ENCODE peak calls at places on chromosome 6, in eight cellular contexts. H is brain microvascular endothelial cell; J is SK-N-SH; T is mucosa of descending colon; B is foreskin fibroblast; D is B cell; E is natural killer cell; R is CD4-positive, alpha-beta T cell. C is an unnamed sample.

GRCh38 chr6:142726616-142727015 is 218.4 kb downstream of the HIVEP2 start:
- DNase-seq in H (peak), J (no peak), T (no peak), B (no peak), D (no peak), E (no peak), R (no peak), C (no peak)

GRCh38 chr6:36098920-36099647 is 31.2 kb upstream of the MAPK13 start:
- DNase-seq in H (no peak), J (peak), T (no peak), B (no peak), D (no peak), E (no peak), R (no peak), C (no peak)

GRCh38 chr6:166360243-166361079 is 18.1 kb upstream of the SFT2D1 start:
- DNase-seq in H (no peak), J (no peak), T (no peak), B (no peak), D (no peak), E (no peak), R (no peak), C (no peak)

GRCh38 chr6:40477246-40478126 is 109.7 kb downstream of the LRFN2 start:
- DNase-seq in H (no peak), J (peak), T (no peak), B (no peak), D (no peak), E (peak), R (peak), C (no peak)

GRCh38 chr6:286681-287499 is 5.4 kb upstream of the DUSP22 start:
- DNase-seq in H (no peak), J (no peak), T (no peak), B (no peak), D (peak), E (no peak), R (no peak), C (no peak)

GRCh38 chr6:17622144-17622543 is 22.0 kb downstream of the FAM8A1 start:
- DNase-seq in H (no peak), J (no peak), T (no peak), B (no peak), D (no peak), E (no peak), R (no peak), C (no peak)

GRCh38 chr6:12585497-12585958 is 131.0 kb upstream of the PHACTR1 start:
- DNase-seq in H (no peak), J (no peak), T (no peak), B (no peak), D (no peak), E (no peak), R (no peak), C (no peak)

GRCh38 chr6:39823187-39823815 is 31.1 kb downstream of the DAAM2 start:
- DNase-seq in H (no peak), J (no peak), T (peak), B (peak), D (no peak), E (no peak), R (no peak), C (no peak)

GRCh38 chr6:88945596-88945995 is 17.8 kb downstream of the RNGTT start:
- DNase-seq in H (no peak), J (no peak), T (no peak), B (no peak), D (no peak), E (no peak), R (no peak), C (no peak)

GRCh38 chr6:36345681-36346417 is 9.2 kb upstream of the BNIP5 start:
- DNase-seq in H (no peak), J (no peak), T (no peak), B (no peak), D (no peak), E (no peak), R (no peak), C (peak)

GRCh38 chr6:166494101-166494441 is 92.4 kb downstream of the RAMACL start:
- DNase-seq in H (no peak), J (no peak), T (no peak), B (no peak), D (no peak), E (no peak), R (no peak), C (no peak)

GRCh38 chr6:130466052-130466743 is 100.4 kb downstream of the TMEM200A start:
- DNase-seq in H (peak), J (no peak), T (no peak), B (peak), D (no peak), E (no peak), R (no peak), C (no peak)

GRCh38 chr6:140960566-140960965 is 1172.2 kb upstream of the GJE1 start:
- DNase-seq in H (peak), J (no peak), T (no peak), B (no peak), D (no peak), E (no peak), R (no peak), C (no peak)

GRCh38 chr6:160058603-160059215 is 62.9 kb upstream of the SLC22A1 start:
- DNase-seq in H (no peak), J (no peak), T (no peak), B (no peak), D (no peak), E (no peak), R (no peak), C (no peak)

GRCh38 chr6:4924872-4925271 is 79.0 kb downstream of the RPP40 start:
- DNase-seq in H (no peak), J (no peak), T (no peak), B (no peak), D (no peak), E (no peak), R (no peak), C (no peak)

GRCh38 chr6:37005061-37005810 is at the start of gene FGD2:
- DNase-seq in H (no peak), J (no peak), T (no peak), B (no peak), D (peak), E (no peak), R (no peak), C (no peak)

GRCh38 chr6:13194852-13195251 is 133.5 kb downstream of the TBC1D7 start:
- DNase-seq in H (peak), J (peak), T (no peak), B (peak), D (peak), E (no peak), R (no peak), C (peak)

GRCh38 chr6:24492475-24492874 is 2.3 kb upstream of the ALDH5A1 start:
- DNase-seq in H (no peak), J (no peak), T (no peak), B (no peak), D (no peak), E (no peak), R (no peak), C (no peak)

GRCh38 chr6:90186637-90187361 is 109.8 kb downstream of the BACH2 start:
- DNase-seq in H (no peak), J (no peak), T (no peak), B (no peak), D (no peak), E (no peak), R (no peak), C (no peak)

GRCh38 chr6:5752282-5752681 is 254.4 kb downstream of the NRN1 start:
- DNase-seq in H (peak), J (no peak), T (no peak), B (peak), D (peak), E (no peak), R (no peak), C (no peak)

GRCh38 chr6:16446241-16446640 is 207.9 kb downstream of the GMPR start:
- DNase-seq in H (no peak), J (no peak), T (no peak), B (no peak), D (no peak), E (no peak), R (no peak), C (no peak)

GRCh38 chr6:157632821-157633220 is 190.2 kb upstream of the SNX9 start:
- DNase-seq in H (peak), J (no peak), T (no peak), B (peak), D (no peak), E (no peak), R (no peak), C (no peak)

GRCh38 chr6:83546636-83547035 is 34.3 kb downstream of the PRSS35 start:
- DNase-seq in H (no peak), J (no peak), T (peak), B (no peak), D (no peak), E (no peak), R (no peak), C (no peak)

GRCh38 chr6:37175332-37176267 is 5.6 kb downstream of the PIM1 start:
- DNase-seq in H (no peak), J (no peak), T (no peak), B (no peak), D (peak), E (no peak), R (no peak), C (no peak)

GRCh38 chr6:126824226-126824625 is 294.2 kb upstream of the RSPO3 start:
- DNase-seq in H (no peak), J (no peak), T (no peak), B (no peak), D (no peak), E (no peak), R (no peak), C (no peak)

GRCh38 chr6:170221052-170221752 is 69.7 kb downstream of the DLL1 start:
- DNase-seq in H (no peak), J (peak), T (no peak), B (no peak), D (no peak), E (peak), R (no peak), C (no peak)

GRCh38 chr6:105619971-105620741 is 217.3 kb upstream of the PREP start:
- DNase-seq in H (no peak), J (no peak), T (no peak), B (no peak), D (no peak), E (no peak), R (no peak), C (no peak)

GRCh38 chr6:1850581-1851157 is 241.0 kb downstream of the FOXC1 start:
- DNase-seq in H (no peak), J (peak), T (no peak), B (no peak), D (no peak), E (no peak), R (no peak), C (no peak)

GRCh38 chr6:45951771-45952529 is 63.7 kb downstream of the CLIC5 start:
- DNase-seq in H (no peak), J (no peak), T (no peak), B (no peak), D (no peak), E (no peak), R (no peak), C (no peak)

GRCh38 chr6:116876635-116877611 is at the start of gene RFX6:
- DNase-seq in H (no peak), J (peak), T (peak), B (no peak), D (no peak), E (no peak), R (no peak), C (no peak)

GRCh38 chr6:11113038-11113437 is 1.5 kb upstream of the ERVFRD-1 start:
- DNase-seq in H (no peak), J (no peak), T (no peak), B (peak), D (no peak), E (no peak), R (no peak), C (no peak)

GRCh38 chr6:138508676-138508988 is 9.3 kb upstream of the NHSL1 start:
- DNase-seq in H (no peak), J (no peak), T (no peak), B (no peak), D (no peak), E (no peak), R (no peak), C (no peak)

GRCh38 chr6:150627601-150628012 is 27.9 kb downstream of the PLEKHG1 start:
- DNase-seq in H (no peak), J (no peak), T (no peak), B (no peak), D (no peak), E (no peak), R (no peak), C (no peak)

GRCh38 chr6:72933216-72933615 is 292.1 kb downstream of the KHDC1L start:
- DNase-seq in H (no peak), J (no peak), T (no peak), B (no peak), D (no peak), E (no peak), R (no peak), C (no peak)

GRCh38 chr6:27872634-27873028 is 39.6 kb downstream of the OR2B2 start:
- DNase-seq in H (no peak), J (no peak), T (no peak), B (no peak), D (no peak), E (no peak), R (no peak), C (no peak)
- TF ChIP-seq CTCF in H (no peak), J (no peak), T (no peak), B (no peak), D (no peak), E (no peak), R (no peak), C (no peak)

GRCh38 chr6:68632620-68633195 is 2.4 kb upstream of the ADGRB3 start:
- DNase-seq in H (no peak), J (no peak), T (no peak), B (no peak), D (no peak), E (no peak), R (no peak), C (no peak)
- TF ChIP-seq CTCF in H (no peak), J (no peak), T (no peak), B (no peak), D (no peak), E (no peak), R (no peak), C (no peak)

DNA sequence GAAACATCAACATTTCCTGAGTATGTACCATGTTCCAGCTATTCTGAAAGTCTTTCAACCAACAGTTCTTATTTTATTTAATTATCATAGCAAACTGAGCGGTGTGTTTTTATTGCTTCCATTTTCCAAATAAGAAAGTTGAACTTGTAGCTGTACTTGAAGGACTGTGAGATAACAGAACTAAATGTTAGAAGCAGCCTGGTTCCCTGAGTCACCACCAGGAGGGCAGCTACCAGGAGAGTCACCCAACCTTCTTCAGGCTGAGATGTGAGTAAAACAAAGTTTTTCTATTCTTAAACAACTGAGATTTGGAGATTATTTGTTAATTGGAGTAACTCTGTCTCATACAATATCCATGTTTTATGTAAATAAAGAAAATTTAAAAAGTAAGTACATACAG is 403.4 kb downstream of the PKHD1 start:
- DNase-seq in H (no peak), J (no peak), T (no peak), B (no peak), D (no peak), E (no peak), R (no peak), C (no peak)
- TF ChIP-seq CTCF in H (no peak), J (no peak), T (no peak), B (no peak), D (no peak), E (no peak), R (no peak), C (no peak)

GRCh38 chr6:3239110-3239830 is 11.8 kb upstream of the TUBB2B start:
- DNase-seq in H (no peak), J (no peak), T (no peak), B (no peak), D (no peak), E (no peak), R (no peak), C (no peak)
- TF ChIP-seq CTCF in H (peak), J (peak), T (no peak), B (peak), D (no peak), E (no peak), R (no peak), C (peak)

GRCh38 chr6:144481527-144481926 is 196.4 kb downstream of the UTRN start:
- DNase-seq in H (no peak), J (no peak), T (no peak), B (no peak), D (no peak), E (no peak), R (no peak), C (no peak)

GRCh38 chr6:144479991-144480390 is 194.9 kb downstream of the UTRN start:
- DNase-seq in H (no peak), J (no peak), T (no peak), B (no peak), D (no peak), E (no peak), R (no peak), C (no peak)

GRCh38 chr6:144480518-144480917 is 195.4 kb downstream of the UTRN start:
- DNase-seq in H (no peak), J (no peak), T (no peak), B (no peak), D (no peak), E (no peak), R (no peak), C (no peak)

GRCh38 chr6:144485531-144485930 is 200.4 kb downstream of the UTRN start:
- DNase-seq in H (no peak), J (no peak), T (no peak), B (no peak), D (no peak), E (no peak), R (no peak), C (no peak)

GRCh38 chr6:144482142-144482541 is 197.0 kb downstream of the UTRN start:
- DNase-seq in H (peak), J (peak), T (no peak), B (peak), D (peak), E (peak), R (peak), C (no peak)
- TF ChIP-seq CTCF in H (peak), J (peak), T (peak), B (peak), D (peak), E (peak), R (peak), C (peak)

GRCh38 chr6:111668410-111668809 is 62.7 kb upstream of the TRAF3IP2 start:
- DNase-seq in H (no peak), J (peak), T (no peak), B (no peak), D (no peak), E (no peak), R (no peak), C (no peak)
- TF ChIP-seq CTCF in H (peak), J (peak), T (no peak), B (peak), D (no peak), E (peak), R (no peak), C (peak)